ENCODE peak calls at places on chromosomes 16 and 17, in five cellular contexts. One of them, this sample, is unnamed.

GRCh38 chr17:1627219-1627986 is 1.2 kb downstream of the SLC43A2 start:
- DNase-seq in trophoblast cell: peak
- DNase-seq in neuronal stem cell: no peak
- DNase-seq in IMR-90: no peak
- DNase-seq in H9: peak
- DNase-seq in this sample: no peak

GRCh38 chr17:37493249-37494027 is 3.7 kb downstream of the DUSP14 start:
- DNase-seq in IMR-90: peak
- DNase-seq in neuronal stem cell: no peak
- DNase-seq in H9: no peak
- DNase-seq in trophoblast cell: peak
- DNase-seq in this sample: peak

GRCh38 chr16:75860654-75861053 is 134.4 kb upstream of the CPHXL start:
- DNase-seq in neuronal stem cell: peak
- DNase-seq in IMR-90: no peak
- DNase-seq in trophoblast cell: no peak
- DNase-seq in H9: no peak
- DNase-seq in this sample: no peak

GRCh38 chr16:27428035-27428785 is 26.2 kb downstream of the IL21R start:
- DNase-seq in neuronal stem cell: no peak
- DNase-seq in trophoblast cell: no peak
- DNase-seq in IMR-90: no peak
- DNase-seq in H9: peak
- DNase-seq in this sample: no peak

GRCh38 chr17:75008373-75008772 is 4.1 kb upstream of the MRPL58 start:
- DNase-seq in trophoblast cell: no peak
- DNase-seq in neuronal stem cell: no peak
- DNase-seq in IMR-90: no peak
- DNase-seq in H9: no peak
- DNase-seq in this sample: no peak

GRCh38 chr16:80837421-80838263 is 33.2 kb upstream of the CDYL2 start:
- DNase-seq in H9: no peak
- DNase-seq in trophoblast cell: peak
- DNase-seq in IMR-90: no peak
- DNase-seq in neuronal stem cell: no peak
- DNase-seq in this sample: no peak

GRCh38 chr16:49116873-49117272 is 164.8 kb downstream of the CBLN1 start:
- DNase-seq in IMR-90: no peak
- DNase-seq in trophoblast cell: no peak
- DNase-seq in neuronal stem cell: no peak
- DNase-seq in H9: no peak
- DNase-seq in this sample: no peak

GRCh38 chr16:27408012-27408601 is 6.1 kb downstream of the IL21R start:
- DNase-seq in trophoblast cell: no peak
- DNase-seq in H9: no peak
- DNase-seq in neuronal stem cell: no peak
- DNase-seq in IMR-90: peak
- DNase-seq in this sample: peak

GRCh38 chr17:33436321-33436720 is 143.2 kb upstream of the ASIC2 start:
- DNase-seq in H9: no peak
- DNase-seq in neuronal stem cell: no peak
- DNase-seq in trophoblast cell: peak
- DNase-seq in IMR-90: peak
- DNase-seq in this sample: peak

GRCh38 chr17:50218071-50218759 is 16.8 kb upstream of the COL1A1 start:
- DNase-seq in trophoblast cell: no peak
- DNase-seq in neuronal stem cell: no peak
- DNase-seq in IMR-90: peak
- DNase-seq in H9: no peak
- DNase-seq in this sample: peak

GRCh38 chr16:11253009-11253994 is 2.7 kb downstream of the SOCS1 start:
- DNase-seq in neuronal stem cell: no peak
- DNase-seq in H9: no peak
- DNase-seq in IMR-90: peak
- DNase-seq in trophoblast cell: peak
- DNase-seq in this sample: peak

GRCh38 chr17:83067718-83068261 is 11.6 kb upstream of the METRNL start:
- DNase-seq in trophoblast cell: peak
- DNase-seq in neuronal stem cell: no peak
- DNase-seq in H9: no peak
- DNase-seq in IMR-90: peak
- DNase-seq in this sample: no peak

GRCh38 chr16:70151391-70151790 is 22.2 kb upstream of the CLEC18C start:
- DNase-seq in H9: no peak
- DNase-seq in neuronal stem cell: no peak
- DNase-seq in trophoblast cell: no peak
- DNase-seq in IMR-90: no peak
- DNase-seq in this sample: no peak

GRCh38 chr17:52049051-52049450 is 109.5 kb downstream of the CA10 start:
- DNase-seq in H9: no peak
- DNase-seq in trophoblast cell: no peak
- DNase-seq in neuronal stem cell: no peak
- DNase-seq in IMR-90: no peak
- DNase-seq in this sample: no peak

GRCh38 chr17:56131431-56131830 is 21.8 kb upstream of the ANKFN1 start:
- DNase-seq in trophoblast cell: no peak
- DNase-seq in H9: no peak
- DNase-seq in neuronal stem cell: no peak
- DNase-seq in IMR-90: no peak
- DNase-seq in this sample: no peak

GRCh38 chr16:49756971-49757743 is 98.8 kb downstream of the ZNF423 start:
- DNase-seq in neuronal stem cell: no peak
- DNase-seq in H9: no peak
- DNase-seq in trophoblast cell: peak
- DNase-seq in IMR-90: no peak
- DNase-seq in this sample: peak

GRCh38 chr17:38451840-38452529 is 23.7 kb downstream of the ARHGAP23 start:
- DNase-seq in IMR-90: peak
- DNase-seq in H9: peak
- DNase-seq in trophoblast cell: no peak
- DNase-seq in neuronal stem cell: no peak
- DNase-seq in this sample: peak

GRCh38 chr17:58215685-58216084 is 3.4 kb downstream of the MKS1 start:
- DNase-seq in H9: no peak
- DNase-seq in trophoblast cell: no peak
- DNase-seq in IMR-90: no peak
- DNase-seq in neuronal stem cell: no peak
- DNase-seq in this sample: no peak

GRCh38 chr16:11017499-11017898 is 73.1 kb downstream of the CLEC16A start:
- DNase-seq in H9: no peak
- DNase-seq in IMR-90: no peak
- DNase-seq in neuronal stem cell: no peak
- DNase-seq in trophoblast cell: no peak
- DNase-seq in this sample: no peak

GRCh38 chr16:54266363-54266955 is 20.1 kb downstream of the IRX3 start:
- DNase-seq in trophoblast cell: no peak
- DNase-seq in H9: no peak
- DNase-seq in IMR-90: no peak
- DNase-seq in neuronal stem cell: no peak
- DNase-seq in this sample: peak

GRCh38 chr16:57113664-57114063 is 21.3 kb downstream of the CPNE2 start:
- DNase-seq in IMR-90: no peak
- DNase-seq in neuronal stem cell: no peak
- DNase-seq in H9: no peak
- DNase-seq in trophoblast cell: no peak
- DNase-seq in this sample: no peak

GRCh38 chr16:57113042-57113453 is 20.7 kb downstream of the CPNE2 start:
- DNase-seq in IMR-90: peak
- DNase-seq in trophoblast cell: no peak
- DNase-seq in neuronal stem cell: no peak
- DNase-seq in H9: no peak
- DNase-seq in this sample: peak

GRCh38 chr16:57118461-57119084 is 26.2 kb downstream of the CPNE2 start:
- DNase-seq in trophoblast cell: no peak
- DNase-seq in H9: no peak
- DNase-seq in neuronal stem cell: no peak
- DNase-seq in IMR-90: no peak
- DNase-seq in this sample: no peak

GRCh38 chr16:57115148-57115503 is 22.7 kb downstream of the CPNE2 start:
- DNase-seq in trophoblast cell: no peak
- DNase-seq in IMR-90: peak
- DNase-seq in neuronal stem cell: no peak
- DNase-seq in H9: no peak
- DNase-seq in this sample: no peak

DNA sequence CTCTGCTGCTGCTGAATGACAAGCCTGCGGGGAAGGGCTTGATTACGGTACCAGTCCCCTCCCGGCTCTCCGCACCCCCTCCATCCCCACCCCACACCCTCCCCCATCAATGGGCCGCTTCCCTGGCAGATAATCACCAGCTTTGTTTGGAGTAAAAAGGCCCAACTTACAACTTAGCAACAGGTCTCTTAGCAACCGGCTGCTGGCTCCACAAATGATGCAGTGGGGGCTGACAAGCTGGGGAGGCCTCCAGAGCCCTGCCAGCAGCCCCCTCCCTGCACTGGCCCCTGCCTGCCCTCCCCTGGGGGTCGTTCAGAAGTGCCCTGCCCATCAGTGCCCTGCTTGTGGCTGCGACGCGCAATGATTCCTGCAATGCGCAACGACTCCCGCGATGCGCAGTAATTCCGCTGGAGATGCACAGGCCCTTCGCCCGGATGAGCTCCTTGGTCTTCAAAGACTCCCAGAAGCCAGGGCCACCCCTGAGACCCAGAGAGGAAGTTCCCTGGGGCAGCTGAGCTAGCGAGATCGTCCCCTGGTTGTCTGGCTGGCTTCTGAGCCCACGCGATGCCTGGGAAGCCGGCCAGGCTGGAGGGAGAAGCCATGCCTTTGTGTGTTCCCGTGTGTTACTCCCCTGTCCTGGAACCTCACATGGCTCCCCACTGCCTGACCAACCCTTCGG is 23.3 kb downstream of the CPNE2 start:
- DNase-seq in IMR-90: peak
- DNase-seq in neuronal stem cell: peak
- DNase-seq in trophoblast cell: no peak
- DNase-seq in H9: no peak
- DNase-seq in this sample: no peak
- H2AFZ ChIP-seq in IMR-90: peak
- H2AFZ ChIP-seq in neuronal stem cell: peak
- H2AFZ ChIP-seq in trophoblast cell: no peak
- H2AFZ ChIP-seq in H9: no peak
- H2AFZ ChIP-seq in this sample: no peak

DNA sequence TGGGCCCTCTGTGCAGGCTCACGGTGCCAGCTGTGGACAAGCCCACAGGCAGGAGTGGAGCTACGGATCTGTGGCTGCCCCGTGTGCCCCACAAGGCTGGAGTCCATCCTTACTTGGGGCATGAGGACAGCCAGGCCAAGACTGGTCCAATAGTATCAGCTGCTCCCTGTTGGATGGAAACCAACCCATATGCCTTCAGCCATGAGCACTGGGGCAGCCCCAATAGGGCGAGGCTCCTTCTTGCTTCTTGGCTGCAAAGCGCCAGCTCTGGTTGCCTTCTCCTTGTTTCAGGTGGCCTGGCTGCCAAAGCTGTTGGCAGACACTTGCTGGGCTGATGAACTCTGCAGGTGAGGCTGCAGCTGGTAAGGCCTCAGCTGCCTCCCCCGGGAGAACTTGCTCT is 188.0 kb downstream of the ENGASE start:
- DNase-seq in IMR-90: no peak
- DNase-seq in neuronal stem cell: no peak
- DNase-seq in trophoblast cell: no peak
- DNase-seq in H9: no peak
- DNase-seq in this sample: no peak
- H3K4me2 ChIP-seq in IMR-90: no peak
- H3K4me2 ChIP-seq in neuronal stem cell: no peak
- H3K4me2 ChIP-seq in trophoblast cell: no peak
- H3K4me2 ChIP-seq in H9: no peak
- H3K4me2 ChIP-seq in this sample: no peak

DNA sequence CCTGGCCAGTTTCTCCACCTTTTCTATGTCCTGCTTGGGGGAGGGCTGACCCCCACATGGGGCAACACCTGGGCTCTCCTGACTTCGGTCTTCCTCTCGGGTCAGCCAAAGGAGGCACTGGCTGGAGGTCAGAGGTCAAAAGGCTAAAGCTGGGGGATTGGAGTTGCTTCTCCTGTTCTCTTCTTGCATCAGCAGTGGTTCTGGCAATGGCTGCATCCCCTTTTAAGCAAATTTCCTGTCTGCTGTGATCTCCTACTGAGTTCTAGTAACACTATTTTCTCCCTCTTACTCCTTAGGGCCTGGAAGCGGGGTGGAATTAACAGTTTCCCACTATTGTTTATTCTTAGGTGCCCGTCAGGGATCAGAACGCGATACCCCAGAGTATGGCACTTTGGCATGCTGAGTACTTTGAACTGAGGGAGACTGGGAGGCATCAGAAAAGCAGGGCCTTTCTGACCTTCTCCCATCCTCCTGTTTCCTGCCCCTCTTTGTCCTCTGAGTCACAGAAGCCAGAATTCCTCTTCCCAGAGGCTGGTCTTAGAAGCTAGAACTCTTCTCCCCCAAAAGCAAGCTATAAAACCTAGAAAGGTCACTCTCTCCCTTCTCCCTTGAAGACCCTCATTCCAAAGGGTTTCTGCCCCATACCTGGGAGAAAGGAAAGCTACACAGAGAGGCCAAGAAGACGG is 268.2 kb downstream of the STX8 start:
- DNase-seq in IMR-90: peak
- DNase-seq in neuronal stem cell: no peak
- DNase-seq in H9: no peak
- DNase-seq in trophoblast cell: peak
- DNase-seq in this sample: peak
- H4K8ac ChIP-seq in IMR-90: no peak
- H4K8ac ChIP-seq in neuronal stem cell: no peak
- H4K8ac ChIP-seq in H9: no peak
- H4K8ac ChIP-seq in trophoblast cell: peak
- H4K8ac ChIP-seq in this sample: peak

GRCh38 chr16:8868272-8869211 is at the start of gene CARHSP1:
- DNase-seq in H9: peak
- DNase-seq in neuronal stem cell: peak
- DNase-seq in trophoblast cell: peak
- DNase-seq in IMR-90: peak
- DNase-seq in this sample: peak

GRCh38 chr16:8872967-8873865 is 4.4 kb upstream of the CARHSP1 start:
- DNase-seq in IMR-90: no peak
- DNase-seq in trophoblast cell: no peak
- DNase-seq in H9: no peak
- DNase-seq in neuronal stem cell: no peak
- DNase-seq in this sample: no peak

GRCh38 chr16:8874388-8874787 is 5.6 kb upstream of the CARHSP1 start:
- DNase-seq in H9: no peak
- DNase-seq in trophoblast cell: no peak
- DNase-seq in IMR-90: no peak
- DNase-seq in neuronal stem cell: no peak
- DNase-seq in this sample: no peak

GRCh38 chr16:8869212-8869987 is 594 bp upstream of the CARHSP1 start:
- DNase-seq in neuronal stem cell: no peak
- DNase-seq in trophoblast cell: no peak
- DNase-seq in IMR-90: no peak
- DNase-seq in H9: peak
- DNase-seq in this sample: peak

DNA sequence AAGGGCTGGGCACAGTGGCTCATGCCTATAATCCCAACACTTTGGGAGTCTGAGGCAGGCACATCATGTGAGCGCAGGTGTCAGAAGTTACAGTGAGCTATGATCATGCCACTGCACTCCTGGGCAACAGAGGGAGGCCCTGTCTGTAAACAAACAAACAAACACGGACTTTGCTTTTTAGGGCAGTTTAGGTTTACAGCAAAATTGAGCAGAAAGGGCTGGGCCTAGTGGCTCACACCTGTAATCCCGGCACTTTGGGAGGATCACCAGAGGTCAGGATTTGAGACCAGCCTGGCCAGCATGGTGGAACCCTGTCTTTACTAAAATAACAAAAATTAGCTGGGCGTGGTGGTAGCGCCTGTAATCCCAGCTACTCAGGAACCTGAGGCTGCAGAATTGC is 3.3 kb upstream of the CARHSP1 start:
- DNase-seq in H9: no peak
- DNase-seq in neuronal stem cell: no peak
- DNase-seq in IMR-90: no peak
- DNase-seq in trophoblast cell: no peak
- DNase-seq in this sample: no peak
- H2AFZ ChIP-seq in H9: no peak
- H2AFZ ChIP-seq in neuronal stem cell: no peak
- H2AFZ ChIP-seq in IMR-90: no peak
- H2AFZ ChIP-seq in trophoblast cell: no peak
- H2AFZ ChIP-seq in this sample: no peak